ENCODE peak calls at places on chromosomes 3 and 15, in nine cellular contexts. One of them, this sample, is unnamed.

GRCh38 chr15:83871808-83872559 is 218.1 kb downstream of the ADAMTSL3 start:
- DNase-seq in cardiac muscle cell: no peak
- DNase-seq in GM23338: no peak
- DNase-seq in IMR-90: peak
- DNase-seq in aorta: no peak
- DNase-seq in SJSA1: no peak
- DNase-seq in neural progenitor cell: no peak
- DNase-seq in naive thymus-derived CD4-positive, alpha-beta T cell: no peak
- DNase-seq in adrenal gland: no peak
- DNase-seq in this sample: no peak

GRCh38 chr3:23985752-23986544 is 40.9 kb downstream of the NR1D2 start:
- DNase-seq in neural progenitor cell: no peak
- DNase-seq in aorta: no peak
- DNase-seq in IMR-90: no peak
- DNase-seq in SJSA1: no peak
- DNase-seq in adrenal gland: no peak
- DNase-seq in naive thymus-derived CD4-positive, alpha-beta T cell: no peak
- DNase-seq in GM23338: no peak
- DNase-seq in cardiac muscle cell: no peak
- DNase-seq in this sample: no peak

GRCh38 chr15:93143186-93143585 is 54.2 kb upstream of the RGMA start:
- DNase-seq in IMR-90: no peak
- DNase-seq in SJSA1: no peak
- DNase-seq in naive thymus-derived CD4-positive, alpha-beta T cell: no peak
- DNase-seq in aorta: no peak
- DNase-seq in cardiac muscle cell: no peak
- DNase-seq in adrenal gland: no peak
- DNase-seq in neural progenitor cell: no peak
- DNase-seq in GM23338: no peak
- DNase-seq in this sample: no peak

GRCh38 chr15:55546718-55547117 is 38.7 kb upstream of the DNAAF4 start:
- DNase-seq in naive thymus-derived CD4-positive, alpha-beta T cell: no peak
- DNase-seq in aorta: no peak
- DNase-seq in IMR-90: peak
- DNase-seq in GM23338: no peak
- DNase-seq in neural progenitor cell: no peak
- DNase-seq in SJSA1: no peak
- DNase-seq in adrenal gland: no peak
- DNase-seq in cardiac muscle cell: no peak
- DNase-seq in this sample: no peak

GRCh38 chr15:68352401-68353062 is 75.0 kb downstream of the FEM1B start:
- DNase-seq in aorta: peak
- DNase-seq in IMR-90: peak
- DNase-seq in GM23338: no peak
- DNase-seq in SJSA1: peak
- DNase-seq in adrenal gland: peak
- DNase-seq in neural progenitor cell: no peak
- DNase-seq in naive thymus-derived CD4-positive, alpha-beta T cell: no peak
- DNase-seq in cardiac muscle cell: no peak
- DNase-seq in this sample: no peak

GRCh38 chr3:45657853-45658252 is 31.3 kb upstream of the SACM1L start:
- DNase-seq in neural progenitor cell: no peak
- DNase-seq in aorta: no peak
- DNase-seq in SJSA1: no peak
- DNase-seq in GM23338: no peak
- DNase-seq in IMR-90: no peak
- DNase-seq in naive thymus-derived CD4-positive, alpha-beta T cell: no peak
- DNase-seq in adrenal gland: no peak
- DNase-seq in cardiac muscle cell: no peak
- DNase-seq in this sample: no peak

GRCh38 chr3:81041331-81041730 is 720.1 kb downstream of the GBE1 start:
- DNase-seq in neural progenitor cell: no peak
- DNase-seq in naive thymus-derived CD4-positive, alpha-beta T cell: no peak
- DNase-seq in aorta: no peak
- DNase-seq in SJSA1: no peak
- DNase-seq in adrenal gland: no peak
- DNase-seq in GM23338: no peak
- DNase-seq in cardiac muscle cell: no peak
- DNase-seq in IMR-90: no peak
- DNase-seq in this sample: no peak

GRCh38 chr3:123755085-123755484 is 129.0 kb downstream of the MYLK start:
- DNase-seq in neural progenitor cell: no peak
- DNase-seq in IMR-90: no peak
- DNase-seq in cardiac muscle cell: no peak
- DNase-seq in SJSA1: no peak
- DNase-seq in GM23338: no peak
- DNase-seq in naive thymus-derived CD4-positive, alpha-beta T cell: no peak
- DNase-seq in adrenal gland: no peak
- DNase-seq in aorta: no peak
- DNase-seq in this sample: no peak

GRCh38 chr3:117407317-117407716 is 697.7 kb downstream of the TUSC7 start:
- DNase-seq in GM23338: peak
- DNase-seq in adrenal gland: no peak
- DNase-seq in IMR-90: peak
- DNase-seq in aorta: no peak
- DNase-seq in SJSA1: no peak
- DNase-seq in naive thymus-derived CD4-positive, alpha-beta T cell: no peak
- DNase-seq in neural progenitor cell: peak
- DNase-seq in cardiac muscle cell: peak
- DNase-seq in this sample: no peak

GRCh38 chr3:178505832-178506231 is 30.4 kb upstream of the KCNMB2 start:
- DNase-seq in neural progenitor cell: no peak
- DNase-seq in IMR-90: no peak
- DNase-seq in cardiac muscle cell: no peak
- DNase-seq in adrenal gland: no peak
- DNase-seq in aorta: no peak
- DNase-seq in SJSA1: no peak
- DNase-seq in naive thymus-derived CD4-positive, alpha-beta T cell: no peak
- DNase-seq in GM23338: no peak
- DNase-seq in this sample: no peak

GRCh38 chr3:107855710-107856109 is 235.1 kb downstream of the CD47 start:
- DNase-seq in naive thymus-derived CD4-positive, alpha-beta T cell: no peak
- DNase-seq in IMR-90: peak
- DNase-seq in neural progenitor cell: peak
- DNase-seq in SJSA1: no peak
- DNase-seq in GM23338: peak
- DNase-seq in aorta: no peak
- DNase-seq in adrenal gland: no peak
- DNase-seq in cardiac muscle cell: peak
- DNase-seq in this sample: no peak

GRCh38 chr15:57377478-57377847 is 1.2 kb downstream of the CGNL1 start:
- DNase-seq in SJSA1: no peak
- DNase-seq in naive thymus-derived CD4-positive, alpha-beta T cell: no peak
- DNase-seq in IMR-90: no peak
- DNase-seq in aorta: no peak
- DNase-seq in GM23338: no peak
- DNase-seq in adrenal gland: no peak
- DNase-seq in neural progenitor cell: no peak
- DNase-seq in cardiac muscle cell: no peak
- DNase-seq in this sample: no peak

GRCh38 chr15:100934735-100935134 is 15.6 kb downstream of the LRRK1 start:
- DNase-seq in adrenal gland: no peak
- DNase-seq in GM23338: peak
- DNase-seq in neural progenitor cell: no peak
- DNase-seq in naive thymus-derived CD4-positive, alpha-beta T cell: no peak
- DNase-seq in aorta: no peak
- DNase-seq in IMR-90: peak
- DNase-seq in SJSA1: no peak
- DNase-seq in cardiac muscle cell: no peak
- DNase-seq in this sample: no peak

GRCh38 chr3:176562381-176562780 is 634.9 kb downstream of the TBL1XR1 start:
- DNase-seq in aorta: no peak
- DNase-seq in GM23338: no peak
- DNase-seq in IMR-90: no peak
- DNase-seq in naive thymus-derived CD4-positive, alpha-beta T cell: no peak
- DNase-seq in adrenal gland: no peak
- DNase-seq in cardiac muscle cell: no peak
- DNase-seq in neural progenitor cell: peak
- DNase-seq in SJSA1: no peak
- DNase-seq in this sample: no peak

GRCh38 chr15:89356634-89357298 is 22.1 kb upstream of the POLG start:
- DNase-seq in neural progenitor cell: peak
- DNase-seq in aorta: no peak
- DNase-seq in GM23338: peak
- DNase-seq in SJSA1: no peak
- DNase-seq in naive thymus-derived CD4-positive, alpha-beta T cell: no peak
- DNase-seq in IMR-90: no peak
- DNase-seq in cardiac muscle cell: no peak
- DNase-seq in adrenal gland: peak
- DNase-seq in this sample: no peak

GRCh38 chr3:54146383-54147239 is 24.3 kb downstream of the CACNA2D3 start:
- DNase-seq in cardiac muscle cell: peak
- DNase-seq in GM23338: peak
- DNase-seq in aorta: peak
- DNase-seq in neural progenitor cell: peak
- DNase-seq in naive thymus-derived CD4-positive, alpha-beta T cell: no peak
- DNase-seq in SJSA1: no peak
- DNase-seq in adrenal gland: peak
- DNase-seq in IMR-90: no peak
- DNase-seq in this sample: no peak

GRCh38 chr3:123336441-123336851 is 112.4 kb downstream of the ADCY5 start:
- DNase-seq in aorta: no peak
- DNase-seq in SJSA1: no peak
- DNase-seq in adrenal gland: no peak
- DNase-seq in naive thymus-derived CD4-positive, alpha-beta T cell: no peak
- DNase-seq in GM23338: no peak
- DNase-seq in cardiac muscle cell: no peak
- DNase-seq in neural progenitor cell: no peak
- DNase-seq in IMR-90: no peak
- DNase-seq in this sample: no peak

GRCh38 chr15:65824031-65824743 is 32.1 kb upstream of the DENND4A start:
- DNase-seq in neural progenitor cell: peak
- DNase-seq in cardiac muscle cell: peak
- DNase-seq in naive thymus-derived CD4-positive, alpha-beta T cell: no peak
- DNase-seq in aorta: peak
- DNase-seq in IMR-90: peak
- DNase-seq in SJSA1: peak
- DNase-seq in GM23338: peak
- DNase-seq in adrenal gland: peak
- DNase-seq in this sample: no peak

GRCh38 chr3:125443923-125444322 is 68.8 kb upstream of the ZNF148 start:
- DNase-seq in naive thymus-derived CD4-positive, alpha-beta T cell: no peak
- DNase-seq in aorta: no peak
- DNase-seq in cardiac muscle cell: no peak
- DNase-seq in SJSA1: no peak
- DNase-seq in IMR-90: peak
- DNase-seq in GM23338: no peak
- DNase-seq in adrenal gland: no peak
- DNase-seq in neural progenitor cell: no peak
- DNase-seq in this sample: no peak

GRCh38 chr15:59218710-59219109 is 12.1 kb downstream of the LDHAL6B start:
- DNase-seq in SJSA1: no peak
- DNase-seq in neural progenitor cell: no peak
- DNase-seq in naive thymus-derived CD4-positive, alpha-beta T cell: no peak
- DNase-seq in adrenal gland: no peak
- DNase-seq in GM23338: no peak
- DNase-seq in cardiac muscle cell: no peak
- DNase-seq in aorta: no peak
- DNase-seq in IMR-90: no peak
- DNase-seq in this sample: no peak

GRCh38 chr15:59222906-59223579 is 16.4 kb downstream of the LDHAL6B start:
- DNase-seq in cardiac muscle cell: no peak
- DNase-seq in GM23338: no peak
- DNase-seq in adrenal gland: no peak
- DNase-seq in neural progenitor cell: no peak
- DNase-seq in IMR-90: no peak
- DNase-seq in naive thymus-derived CD4-positive, alpha-beta T cell: no peak
- DNase-seq in aorta: no peak
- DNase-seq in SJSA1: no peak
- DNase-seq in this sample: no peak

GRCh38 chr15:59223736-59224135 is 17.1 kb downstream of the LDHAL6B start:
- DNase-seq in neural progenitor cell: no peak
- DNase-seq in aorta: no peak
- DNase-seq in SJSA1: no peak
- DNase-seq in adrenal gland: no peak
- DNase-seq in naive thymus-derived CD4-positive, alpha-beta T cell: no peak
- DNase-seq in GM23338: no peak
- DNase-seq in IMR-90: no peak
- DNase-seq in cardiac muscle cell: no peak
- DNase-seq in this sample: no peak

GRCh38 chr15:59222106-59222505 is 15.5 kb downstream of the LDHAL6B start:
- DNase-seq in GM23338: no peak
- DNase-seq in IMR-90: peak
- DNase-seq in cardiac muscle cell: no peak
- DNase-seq in neural progenitor cell: no peak
- DNase-seq in aorta: no peak
- DNase-seq in SJSA1: peak
- DNase-seq in naive thymus-derived CD4-positive, alpha-beta T cell: no peak
- DNase-seq in adrenal gland: no peak
- DNase-seq in this sample: no peak

GRCh38 chr15:59221479-59221878 is 14.8 kb downstream of the LDHAL6B start:
- DNase-seq in neural progenitor cell: no peak
- DNase-seq in SJSA1: no peak
- DNase-seq in cardiac muscle cell: no peak
- DNase-seq in GM23338: no peak
- DNase-seq in aorta: no peak
- DNase-seq in naive thymus-derived CD4-positive, alpha-beta T cell: no peak
- DNase-seq in IMR-90: no peak
- DNase-seq in adrenal gland: no peak
- DNase-seq in this sample: no peak
- H3K27ac ChIP-seq in neural progenitor cell: no peak
- H3K27ac ChIP-seq in SJSA1: peak
- H3K27ac ChIP-seq in cardiac muscle cell: no peak
- H3K27ac ChIP-seq in GM23338: no peak
- H3K27ac ChIP-seq in aorta: peak
- H3K27ac ChIP-seq in naive thymus-derived CD4-positive, alpha-beta T cell: no peak
- H3K27ac ChIP-seq in IMR-90: peak
- H3K27ac ChIP-seq in adrenal gland: peak
- H3K27ac ChIP-seq in this sample: no peak

GRCh38 chr15:67089218-67090193 is 24.1 kb downstream of the SMAD3 start:
- DNase-seq in aorta: no peak
- DNase-seq in adrenal gland: no peak
- DNase-seq in GM23338: no peak
- DNase-seq in cardiac muscle cell: no peak
- DNase-seq in IMR-90: peak
- DNase-seq in SJSA1: no peak
- DNase-seq in naive thymus-derived CD4-positive, alpha-beta T cell: no peak
- DNase-seq in neural progenitor cell: no peak
- DNase-seq in this sample: no peak
- H3K4me3 ChIP-seq in aorta: no peak
- H3K4me3 ChIP-seq in adrenal gland: no peak
- H3K4me3 ChIP-seq in GM23338: no peak
- H3K4me3 ChIP-seq in cardiac muscle cell: no peak
- H3K4me3 ChIP-seq in IMR-90: no peak
- H3K4me3 ChIP-seq in SJSA1: no peak
- H3K4me3 ChIP-seq in naive thymus-derived CD4-positive, alpha-beta T cell: no peak
- H3K4me3 ChIP-seq in neural progenitor cell: no peak
- H3K4me3 ChIP-seq in this sample: no peak

GRCh38 chr3:52240059-52240885 is 1.3 kb upstream of the TWF2 start:
- DNase-seq in IMR-90: peak
- DNase-seq in GM23338: peak
- DNase-seq in neural progenitor cell: no peak
- DNase-seq in adrenal gland: peak
- DNase-seq in SJSA1: no peak
- DNase-seq in aorta: peak
- DNase-seq in cardiac muscle cell: no peak
- DNase-seq in naive thymus-derived CD4-positive, alpha-beta T cell: no peak
- DNase-seq in this sample: peak
- H3K27ac ChIP-seq in IMR-90: peak
- H3K27ac ChIP-seq in GM23338: peak
- H3K27ac ChIP-seq in neural progenitor cell: no peak
- H3K27ac ChIP-seq in adrenal gland: peak
- H3K27ac ChIP-seq in SJSA1: no peak
- H3K27ac ChIP-seq in aorta: no peak
- H3K27ac ChIP-seq in cardiac muscle cell: no peak
- H3K27ac ChIP-seq in naive thymus-derived CD4-positive, alpha-beta T cell: peak
- H3K27ac ChIP-seq in this sample: peak

GRCh38 chr3:147394168-147394941 is 12.0 kb downstream of the ZIC4 start:
- DNase-seq in IMR-90: no peak
- DNase-seq in cardiac muscle cell: no peak
- DNase-seq in SJSA1: no peak
- DNase-seq in aorta: no peak
- DNase-seq in naive thymus-derived CD4-positive, alpha-beta T cell: no peak
- DNase-seq in neural progenitor cell: peak
- DNase-seq in GM23338: peak
- DNase-seq in adrenal gland: no peak
- DNase-seq in this sample: no peak
- H3K4me3 ChIP-seq in IMR-90: no peak
- H3K4me3 ChIP-seq in cardiac muscle cell: no peak
- H3K4me3 ChIP-seq in SJSA1: peak
- H3K4me3 ChIP-seq in aorta: no peak
- H3K4me3 ChIP-seq in naive thymus-derived CD4-positive, alpha-beta T cell: no peak
- H3K4me3 ChIP-seq in neural progenitor cell: peak
- H3K4me3 ChIP-seq in GM23338: peak
- H3K4me3 ChIP-seq in adrenal gland: no peak
- H3K4me3 ChIP-seq in this sample: peak